ENCODE peak calls at places on chromosome 2, in five cellular contexts. B is RWPE1; U is PC-3; L is CD4-positive, alpha-beta T cell; Z is transverse colon. H is an unnamed sample.

GRCh38 chr2:85823951-85824350 is 64.8 kb downstream of the ST3GAL5 start:
- DNase-seq in B (no peak), U (no peak), L (no peak), Z (no peak), H (no peak)

GRCh38 chr2:110204408-110205385 is at the start of gene NPHP1:
- DNase-seq in B (peak; percentile 95), U (peak; percentile 84), L (peak; percentile 83), Z (peak; percentile 89), H (peak; percentile 63)

GRCh38 chr2:163044116-163044515 is 205.5 kb upstream of the KCNH7 start:
- DNase-seq in B (no peak), U (peak; percentile 15), L (no peak), Z (no peak), H (no peak)

GRCh38 chr2:181785677-181786344 is 105.5 kb upstream of the NEUROD1 start:
- DNase-seq in B (peak; percentile 75), U (peak; percentile 90), L (no peak), Z (no peak), H (peak; percentile 63)

GRCh38 chr2:218823456-218823855 is 8.1 kb downstream of the PRKAG3 start:
- DNase-seq in B (no peak), U (no peak), L (no peak), Z (no peak), H (no peak)

GRCh38 chr2:240134466-240134865 is 1.6 kb downstream of the COPS9 start:
- DNase-seq in B (no peak), U (no peak), L (no peak), Z (no peak), H (no peak)

GRCh38 chr2:236194786-236195185 is 26.6 kb upstream of the GBX2 start:
- DNase-seq in B (no peak), U (no peak), L (no peak), Z (no peak), H (no peak)

GRCh38 chr2:219919506-219919905 is 292.1 kb downstream of the SLC4A3 start:
- DNase-seq in B (no peak), U (no peak), L (no peak), Z (no peak), H (no peak)

GRCh38 chr2:176508984-176509383 is 239.7 kb downstream of the MTX2 start:
- DNase-seq in B (no peak), U (no peak), L (no peak), Z (no peak), H (peak; percentile 84)

GRCh38 chr2:120175000-120175581 is 48.1 kb downstream of the TMEM185B start:
- DNase-seq in B (peak; percentile 63), U (peak; percentile 84), L (no peak), Z (no peak), H (peak; percentile 32)

GRCh38 chr2:214810670-214811069 is 1.2 kb upstream of the BARD1 start:
- DNase-seq in B (no peak), U (no peak), L (no peak), Z (peak; percentile 9), H (no peak)

GRCh38 chr2:183868153-183868552 is 730.2 kb upstream of the ZNF804A start:
- DNase-seq in B (no peak), U (peak; percentile 58), L (no peak), Z (no peak), H (no peak)

GRCh38 chr2:229952256-229952835 is 30.0 kb downstream of the FBXO36 start:
- DNase-seq in B (no peak), U (no peak), L (no peak), Z (no peak), H (no peak)

GRCh38 chr2:72824224-72824842 is 1.5 kb downstream of the EXOC6B start:
- DNase-seq in B (peak; percentile 69), U (peak; percentile 75), L (no peak), Z (no peak), H (peak; percentile 60)

GRCh38 chr2:45134726-45135125 is 125.5 kb upstream of the SIX2 start:
- DNase-seq in B (no peak), U (no peak), L (no peak), Z (no peak), H (no peak)

GRCh38 chr2:168343586-168343985 is 96.2 kb upstream of the STK39 start:
- DNase-seq in B (peak; percentile 39), U (peak; percentile 30), L (no peak), Z (no peak), H (peak; percentile 57)

GRCh38 chr2:221649045-221649444 is 76.9 kb upstream of the EPHA4 start:
- DNase-seq in B (no peak), U (no peak), L (no peak), Z (no peak), H (peak; percentile 42)

GRCh38 chr2:190646780-190647626 is 1.9 kb upstream of the NAB1 start:
- DNase-seq in B (no peak), U (no peak), L (no peak), Z (no peak), H (peak; percentile 54)

GRCh38 chr2:55358451-55358850 is 61.2 kb downstream of the CCDC88A start:
- DNase-seq in B (no peak), U (no peak), L (no peak), Z (no peak), H (no peak)

GRCh38 chr2:60413819-60414178 is 139.7 kb downstream of the BCL11A start:
- DNase-seq in B (no peak), U (no peak), L (no peak), Z (no peak), H (no peak)

GRCh38 chr2:189409136-189409535 is 32.1 kb upstream of the WDR75 start:
- DNase-seq in B (no peak), U (no peak), L (no peak), Z (no peak), H (peak; percentile 26)

GRCh38 chr2:109604597-109604996 is 9.2 kb downstream of the SEPTIN10 start:
- DNase-seq in B (peak; percentile 69), U (peak; percentile 86), L (no peak), Z (no peak), H (peak; percentile 80)

GRCh38 chr2:235614176-235614860 is 120.5 kb downstream of the AGAP1 start:
- DNase-seq in B (no peak), U (no peak), L (no peak), Z (no peak), H (no peak)

GRCh38 chr2:20423376-20423775 is 23.5 kb upstream of the RHOB start:
- DNase-seq in B (no peak), U (no peak), L (no peak), Z (peak; percentile 2), H (no peak)

GRCh38 chr2:20421988-20422678 is 24.7 kb upstream of the RHOB start:
- DNase-seq in B (peak; percentile 76), U (peak; percentile 95), L (no peak), Z (peak; percentile 80), H (peak; percentile 79)

GRCh38 chr2:20422679-20423271 is 24.1 kb upstream of the RHOB start:
- DNase-seq in B (no peak), U (no peak), L (no peak), Z (peak; percentile 25), H (no peak)

GRCh38 chr2:20419752-20420151 is 27.1 kb upstream of the RHOB start:
- DNase-seq in B (no peak), U (no peak), L (no peak), Z (peak; percentile 5), H (no peak)

GRCh38 chr2:20421336-20421987 is 25.4 kb upstream of the RHOB start:
- DNase-seq in B (no peak), U (no peak), L (no peak), Z (peak; percentile 7), H (no peak)
- H3K27ac ChIP-seq in B (peak overlapping the region; percentile 85), U (no peak overlapping the region), L (no peak overlapping the region), Z (peak overlapping the region; percentile 75), H (no peak overlapping the region)

DNA sequence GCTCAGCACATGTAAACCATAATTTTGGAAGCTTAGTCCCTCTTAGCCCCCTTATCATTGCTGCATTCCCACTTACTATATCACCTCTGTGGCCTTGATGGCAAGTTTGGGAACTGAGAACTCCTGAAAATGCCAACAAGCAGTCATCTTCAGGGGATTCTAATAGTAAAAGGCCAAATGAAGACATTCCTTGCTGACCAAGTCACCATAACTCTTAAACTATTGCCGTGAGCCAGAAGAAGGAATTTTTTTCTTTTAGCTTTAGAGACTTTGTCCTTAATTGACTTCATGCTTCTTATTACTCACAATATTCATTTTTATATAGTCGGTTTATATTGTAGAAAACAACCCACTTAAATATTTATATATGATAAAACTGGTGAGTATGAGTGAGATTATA is 251.4 kb downstream of the SLC8A1 start:
- DNase-seq in B (no peak), U (no peak), L (no peak), Z (no peak), H (peak; percentile 29)
- H3K27ac ChIP-seq in B (no peak overlapping the region), U (no peak overlapping the region), L (no peak overlapping the region), Z (no peak overlapping the region), H (no peak overlapping the region)

DNA sequence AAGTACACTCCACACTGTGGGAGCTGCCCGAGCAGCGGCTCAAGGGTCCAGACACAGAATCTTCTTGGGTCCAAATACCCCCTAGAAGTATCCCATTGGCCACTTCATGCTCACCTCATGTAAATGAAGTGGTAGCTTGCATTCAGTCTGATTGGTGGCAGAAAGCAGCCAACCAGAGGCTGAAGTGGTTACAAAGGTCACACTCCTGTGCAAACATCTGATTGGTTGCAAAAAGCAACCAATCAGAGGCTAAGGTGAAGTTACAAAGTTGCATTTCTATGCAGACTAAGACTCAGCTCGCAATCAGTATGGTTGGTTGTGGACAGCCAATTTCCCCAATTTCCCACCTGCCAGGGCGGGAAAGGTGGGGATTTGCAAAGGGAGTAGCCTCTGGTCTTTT is 94.3 kb downstream of the DGKD start:
- DNase-seq in B (no peak), U (no peak), L (no peak), Z (peak; percentile 5), H (no peak)
- H3K27ac ChIP-seq in B (peak overlapping the region; percentile 34), U (no peak overlapping the region), L (no peak overlapping the region), Z (no peak overlapping the region), H (no peak overlapping the region)

GRCh38 chr2:39378968-39379367 is 58.1 kb downstream of the MAP4K3 start:
- DNase-seq in B (no peak), U (no peak), L (no peak), Z (no peak), H (peak; percentile 31)

GRCh38 chr2:39381653-39382052 is 55.4 kb downstream of the MAP4K3 start:
- DNase-seq in B (no peak), U (no peak), L (no peak), Z (no peak), H (no peak)

GRCh38 chr2:39380525-39381150 is 56.4 kb downstream of the MAP4K3 start:
- DNase-seq in B (no peak), U (peak; percentile 25), L (no peak), Z (no peak), H (peak; percentile 39)

GRCh38 chr2:39377226-39377939 is 59.7 kb downstream of the MAP4K3 start:
- DNase-seq in B (no peak), U (no peak), L (no peak), Z (peak; percentile 35), H (peak; percentile 73)

DNA sequence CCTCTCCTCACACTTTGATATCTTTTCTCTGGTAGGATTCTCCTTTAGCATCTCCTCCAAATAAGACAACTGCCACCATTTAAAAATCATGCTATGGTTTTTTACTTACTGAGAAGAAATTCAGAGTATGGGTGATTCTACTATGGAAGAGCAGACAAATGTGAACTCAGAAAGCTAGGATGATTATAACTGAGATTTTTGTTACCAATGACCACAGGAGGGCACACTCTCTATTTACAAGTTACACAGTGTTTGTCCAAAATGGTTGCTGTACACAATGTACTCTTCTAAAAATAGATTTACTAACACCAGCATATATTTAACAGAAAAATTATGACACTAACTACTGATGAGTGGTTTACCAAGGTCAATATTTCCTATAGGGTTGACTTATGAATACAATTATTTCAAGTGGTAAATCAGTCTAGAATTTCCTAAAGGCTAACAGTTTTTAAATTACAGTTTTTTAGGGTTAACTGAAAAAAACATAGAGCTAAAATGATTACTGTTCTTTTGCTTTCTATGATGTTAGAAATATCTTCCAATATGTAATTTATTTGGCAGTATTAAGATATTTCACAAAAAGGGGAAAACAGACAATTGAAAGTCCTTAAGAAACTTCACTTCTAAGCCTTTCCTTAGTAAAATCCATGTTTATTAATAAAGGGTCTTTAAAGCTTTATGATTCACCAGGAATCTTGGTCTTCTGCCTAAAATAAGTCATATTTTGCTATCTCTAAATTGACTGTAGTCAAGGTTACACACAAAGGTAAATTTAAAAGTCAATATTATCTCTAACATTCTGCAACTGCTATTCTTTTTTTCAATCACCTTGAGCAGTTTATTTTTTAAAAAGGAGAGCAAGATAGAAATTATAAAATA is 57.2 kb downstream of the MAP4K3 start:
- DNase-seq in B (peak; percentile 8), U (peak; percentile 67), L (no peak), Z (no peak), H (peak; percentile 50)
- H3K27ac ChIP-seq in B (no peak overlapping the region), U (peak overlapping the region; percentile 48), L (no peak overlapping the region), Z (peak overlapping the region; percentile 49), H (peak overlapping the region; percentile 35)

H was measured in astrocyte.